ENCODE peak calls at places on chromosomes 5 and 9, in five cellular contexts. V is SK-N-SH, U is GM12878, J is K562, M is HepG2. S is an unnamed sample.

GRCh38 chr9:130043654-130044623 is 950 bp upstream of the FNBP1 start:
- DNase-seq in V (peak; percentile 42), U (no peak), M (peak; percentile 83), J (peak; percentile 67), S (no peak)

GRCh38 chr5:118611332-118611945 is 376.9 kb downstream of the DTWD2 start:
- DNase-seq in J (peak; percentile 9), M (peak; percentile 10), V (peak; percentile 22), U (no peak), S (peak; percentile 36)

GRCh38 chr9:110802416-110803035 is 133.9 kb downstream of the MUSK start:
- DNase-seq in V (no peak), J (no peak), U (no peak), M (no peak), S (no peak)

GRCh38 chr5:54404568-54404967 is 50.9 kb upstream of the HSPB3 start:
- DNase-seq in J (no peak), V (no peak), U (no peak), M (no peak), S (no peak)

GRCh38 chr9:117403403-117403811 is 11.4 kb downstream of the ASTN2 start:
- DNase-seq in V (peak; percentile 70), U (no peak), M (no peak), J (no peak), S (no peak)

GRCh38 chr5:75566710-75567309 is 44.4 kb upstream of the ANKDD1B start:
- DNase-seq in J (peak; percentile 72), M (peak; percentile 36), U (peak; percentile 92), V (no peak), S (peak; percentile 26)

GRCh38 chr5:133245191-133246052 is 193.6 kb downstream of the HSPA4 start:
- DNase-seq in M (peak; percentile 40), J (peak; percentile 69), V (no peak), U (no peak), S (no peak)

GRCh38 chr9:133563286-133564213 is 29.0 kb downstream of the ADAMTSL2 start:
- DNase-seq in U (no peak), J (no peak), M (no peak), V (peak; percentile 75), S (peak; percentile 25)

GRCh38 chr5:115452083-115452482 is 92.5 kb downstream of the FEM1C start:
- DNase-seq in V (no peak), M (no peak), U (no peak), J (no peak), S (no peak)

GRCh38 chr5:166695311-166695710 is 1596.1 kb upstream of the WWC1 start:
- DNase-seq in J (no peak), V (no peak), M (no peak), U (no peak), S (no peak)

GRCh38 chr5:181039961-181040915 is at the start of gene BTNL9:
- DNase-seq in J (no peak), M (no peak), U (no peak), V (no peak), S (no peak)

GRCh38 chr5:997001-997474 is 11.6 kb upstream of the NKD2 start:
- DNase-seq in M (peak; percentile 35), V (no peak), U (no peak), J (peak; percentile 53), S (no peak)

GRCh38 chr9:77498891-77499290 is 149.2 kb downstream of the GNA14 start:
- DNase-seq in V (no peak), J (no peak), M (no peak), U (no peak), S (no peak)

GRCh38 chr9:77497322-77498198 is 150.6 kb downstream of the GNA14 start:
- DNase-seq in V (peak; percentile 26), M (no peak), U (no peak), J (no peak), S (no peak)

GRCh38 chr9:77495834-77496671 is 152.1 kb downstream of the GNA14 start:
- DNase-seq in M (peak; percentile 8), U (no peak), J (no peak), V (peak; percentile 17), S (no peak)
- TF ChIP-seq FOXM1 in M (no peak), U (no peak), J (no peak), V (no peak), S (no peak)

GRCh38 chr9:81314525-81314924 is 374.8 kb downstream of the TLE1 start:
- DNase-seq in U (no peak), J (no peak), M (no peak), V (no peak), S (no peak)
- TF ChIP-seq FOXM1 in U (no peak), J (no peak), M (no peak), V (no peak), S (no peak)

DNA sequence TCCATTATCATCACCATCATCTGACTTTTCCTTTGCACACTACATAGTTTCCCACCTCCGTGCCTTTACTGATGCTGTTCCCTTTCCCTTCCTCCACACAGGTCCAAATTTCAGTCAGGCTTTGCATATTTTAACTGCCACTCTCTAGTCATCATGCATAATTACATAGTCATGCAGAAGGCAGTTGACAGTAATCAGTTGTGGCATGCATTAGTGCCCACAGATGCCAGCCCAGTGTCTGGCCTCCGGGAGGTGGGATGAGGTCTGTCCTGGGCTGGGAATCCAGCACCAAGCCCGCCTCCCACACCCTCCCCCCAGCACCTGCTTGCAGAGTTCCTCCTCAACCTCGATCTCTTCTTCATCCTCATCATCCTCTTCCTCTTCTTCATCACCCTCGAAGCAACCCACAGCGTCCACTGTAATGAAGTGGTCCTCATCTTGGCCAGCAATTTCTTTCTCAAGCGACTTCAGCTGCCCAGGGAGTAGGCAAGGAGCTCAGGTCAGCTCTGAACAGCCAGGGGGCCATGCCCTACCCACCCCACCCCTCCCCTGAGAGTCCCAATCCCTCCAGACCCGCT is 8.8 kb downstream of the BBLN start:
- DNase-seq in J (no peak), U (no peak), M (no peak), V (no peak), S (no peak)
- TF ChIP-seq FOXM1 in J (no peak), U (no peak), M (no peak), V (no peak), S (no peak)

GRCh38 chr5:57834829-57835554 is 352.4 kb upstream of the ACTBL2 start:
- DNase-seq in V (peak; percentile 27), J (no peak), U (no peak), M (peak; percentile 37), S (peak; percentile 17)
- TF ChIP-seq FOXM1 in V (no peak), J (no peak), U (no peak), M (no peak), S (no peak)

DNA sequence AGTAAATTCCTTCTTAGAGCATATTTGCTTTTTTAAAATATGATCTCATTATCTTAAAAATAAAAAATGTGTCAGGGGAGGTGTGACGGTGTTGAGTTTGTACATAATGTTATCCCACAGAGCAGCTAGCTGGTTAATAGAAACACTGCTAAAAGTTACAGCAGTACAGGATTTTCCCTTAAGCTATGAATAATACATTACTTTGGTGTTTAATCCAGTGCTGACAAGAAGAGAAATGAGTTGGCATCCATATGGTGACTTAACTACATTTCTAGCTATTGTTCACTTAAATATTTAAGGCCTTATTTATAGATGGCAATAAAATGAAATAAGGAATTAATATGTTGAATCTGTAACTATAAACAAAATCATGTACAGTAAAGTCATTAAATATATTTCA is 883.0 kb downstream of the CDH18 start:
- DNase-seq in J (no peak), U (no peak), M (no peak), V (no peak), S (no peak)
- TF ChIP-seq FOXM1 in J (no peak), U (no peak), M (no peak), V (no peak), S (no peak)

S was measured in HEK293T.